ENCODE peak calls at places on chromosomes 12 and 14, in ten cellular contexts. H is CD4-positive, CD25-positive, alpha-beta regulatory T cell; P is fibroblast of lung; M is CD8-positive, alpha-beta T cell; Y is pancreas; L is K562; T is lower lobe of right lung; O is sigmoid colon; N is tibial artery; V is endodermal cell. D is an unnamed sample.

GRCh38 chr12:84874125-84874824 is 38.3 kb downstream of the SLC6A15 start:
- DNase-seq in H (no peak), P (peak; percentile 85), M (no peak), Y (no peak), L (peak; percentile 27), T (no peak), O (no peak), N (no peak), V (no peak), D (no peak)

GRCh38 chr12:1847411-1847810 is 27.0 kb downstream of the LRTM2 start:
- DNase-seq in H (no peak), P (no peak), M (no peak), Y (no peak), L (no peak), T (no peak), O (peak; percentile 21), N (no peak), V (peak; percentile 38), D (no peak)

GRCh38 chr14:75022655-75023054 is 19.9 kb downstream of the EIF2B2 start:
- DNase-seq in H (no peak), P (no peak), M (no peak), Y (no peak), L (peak; percentile 25), T (no peak), O (no peak), N (no peak), V (peak; percentile 76), D (no peak)

GRCh38 chr14:74980398-74980745 is 22.3 kb upstream of the EIF2B2 start:
- DNase-seq in H (no peak), P (no peak), M (no peak), Y (no peak), L (peak; percentile 1), T (no peak), O (no peak), N (no peak), V (no peak), D (no peak)

GRCh38 chr14:50318031-50318626 is 6.0 kb downstream of the DMAC2L start:
- DNase-seq in H (no peak), P (peak; percentile 78), M (no peak), Y (no peak), L (no peak), T (no peak), O (no peak), N (no peak), V (no peak), D (no peak)

GRCh38 chr12:4133636-4134433 is 139.7 kb upstream of the CCND2 start:
- DNase-seq in H (no peak), P (no peak), M (no peak), Y (no peak), L (no peak), T (no peak), O (peak; percentile 37), N (no peak), V (peak; percentile 84), D (no peak)

GRCh38 chr12:5565933-5566632 is 134.2 kb downstream of the NTF3 start:
- DNase-seq in H (no peak), P (peak; percentile 13), M (no peak), Y (no peak), L (no peak), T (no peak), O (no peak), N (no peak), V (no peak), D (no peak)

GRCh38 chr12:50201987-50202521 is 34.9 kb upstream of the CERS5 start:
- DNase-seq in H (no peak), P (peak; percentile 26), M (no peak), Y (peak; percentile 31), L (no peak), T (no peak), O (no peak), N (no peak), V (peak; percentile 77), D (no peak)

GRCh38 chr14:52078721-52079120 is 9.9 kb upstream of the NID2 start:
- DNase-seq in H (no peak), P (no peak), M (no peak), Y (no peak), L (no peak), T (no peak), O (no peak), N (no peak), V (no peak), D (no peak)

GRCh38 chr12:24381790-24382189 is 432.3 kb upstream of the SOX5 start:
- DNase-seq in H (no peak), P (peak; percentile 54), M (no peak), Y (no peak), L (no peak), T (no peak), O (no peak), N (no peak), V (no peak), D (no peak)

GRCh38 chr12:72075891-72076557 is 137.4 kb downstream of the TPH2 start:
- DNase-seq in H (no peak), P (no peak), M (no peak), Y (no peak), L (no peak), T (no peak), O (no peak), N (no peak), V (peak; percentile 58), D (peak; percentile 49)

DNA sequence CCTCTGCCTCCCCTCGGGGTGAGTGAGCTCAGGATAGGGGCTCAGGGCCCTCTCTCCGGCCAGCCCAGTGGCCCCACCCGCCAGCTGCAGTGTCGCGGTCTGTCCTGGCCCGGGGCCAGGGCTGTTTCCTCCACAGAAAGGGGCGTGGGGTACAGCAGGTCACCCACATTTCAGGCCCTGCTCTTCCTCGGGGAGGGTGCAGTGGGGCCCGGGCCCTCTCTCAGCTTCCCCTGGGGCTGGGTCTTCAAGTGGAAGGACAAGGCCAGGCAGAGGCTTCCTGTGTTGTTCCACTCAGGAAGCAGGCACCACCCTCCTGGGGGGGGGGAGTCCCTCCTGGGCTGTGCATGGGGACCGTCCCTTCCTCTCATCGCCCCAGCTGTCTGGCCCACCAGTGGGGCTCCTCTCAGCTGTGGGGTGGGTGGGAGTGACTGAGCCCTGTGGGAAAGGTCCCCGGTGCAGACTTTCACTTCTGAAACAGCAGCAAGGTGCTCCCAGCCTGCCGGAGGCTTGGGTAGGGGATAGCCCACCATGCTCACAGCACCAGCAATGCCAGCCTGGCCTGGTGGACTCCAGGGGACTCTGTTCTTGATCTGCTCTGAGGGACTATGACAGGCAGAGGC is 3.7 kb downstream of the GPR132 start:
- DNase-seq in H (no peak), P (no peak), M (peak; percentile 30), Y (no peak), L (peak; percentile 61), T (peak; percentile 72), O (peak; percentile 76), N (peak; percentile 51), V (peak; percentile 44), D (peak; percentile 76)
- H3K4me3 ChIP-seq in H (peak overlapping the region; percentile 72), P (no peak overlapping the region), M (peak overlapping the region; percentile 45), Y (no peak overlapping the region), L (no peak overlapping the region), T (peak overlapping the region; percentile 38), O (no peak overlapping the region), N (no peak overlapping the region), V (no peak overlapping the region), D (peak overlapping the region; percentile 31)

GRCh38 chr12:87678453-87678852 is 350.7 kb downstream of the C12orf50 start:
- DNase-seq in H (no peak), P (peak; percentile 78), M (no peak), Y (no peak), L (no peak), T (no peak), O (no peak), N (no peak), V (no peak), D (no peak)
- H3K36me3 ChIP-seq in H (no peaks in the 10 kb centered on the region), P (no peaks in the 10 kb centered on the region), M (no peaks in the 10 kb centered on the region), Y (no peaks in the 10 kb centered on the region), L (no peaks in the 10 kb centered on the region), T (no peaks in the 10 kb centered on the region), O (no peaks in the 10 kb centered on the region), N (no peaks in the 10 kb centered on the region), V (no peaks in the 10 kb centered on the region), D (no peaks in the 10 kb centered on the region)

DNA sequence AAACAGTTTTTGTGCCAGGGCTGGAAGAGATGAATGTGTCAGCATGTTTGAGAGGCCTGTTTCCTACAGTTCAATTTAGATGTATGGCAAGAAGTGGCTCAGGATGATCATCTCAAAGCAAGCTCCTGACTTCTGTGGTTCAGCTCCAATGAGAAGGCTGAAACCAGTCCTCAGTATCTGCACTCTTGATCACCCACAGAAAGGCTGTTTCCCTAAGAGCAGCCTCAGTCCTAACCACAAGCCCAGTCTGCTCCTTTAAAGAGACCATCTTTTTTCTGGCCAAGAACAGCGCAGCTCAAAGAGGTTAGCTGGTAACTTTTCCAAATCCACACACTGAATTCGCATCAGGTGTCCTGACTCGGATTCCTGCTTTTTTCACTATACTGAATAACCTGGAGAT is 19.2 kb downstream of the CSRP2 start:
- DNase-seq in H (no peak), P (no peak), M (no peak), Y (no peak), L (no peak), T (no peak), O (no peak), N (no peak), V (no peak), D (no peak)
- H3K27ac ChIP-seq in H (no peak overlapping the region), P (no peak overlapping the region), M (no peak overlapping the region), Y (no peak overlapping the region), L (no peak overlapping the region), T (no peak overlapping the region), O (peak overlapping the region; percentile 59), N (peak overlapping the region; percentile 18), V (no peak overlapping the region), D (no peak overlapping the region)

GRCh38 chr12:27970981-27971489 is 1.5 kb downstream of the PTHLH start:
- DNase-seq in H (no peak), P (peak; percentile 23), M (no peak), Y (no peak), L (no peak), T (no peak), O (no peak), N (peak; percentile 28), V (peak; percentile 80), D (no peak)
- H3K4me3 ChIP-seq in H (no peak overlapping the region), P (peak overlapping the region; percentile 66), M (no peak overlapping the region), Y (no peak overlapping the region), L (no peak overlapping the region), T (peak overlapping the region; percentile 57), O (peak overlapping the region; percentile 58), N (peak overlapping the region; percentile 61), V (peak overlapping the region; percentile 64), D (peak overlapping the region; percentile 48)

GRCh38 chr12:123264642-123265041 is 7.0 kb downstream of the CDK2AP1 start:
- DNase-seq in H (no peak), P (no peak), M (no peak), Y (no peak), L (no peak), T (no peak), O (no peak), N (no peak), V (peak; percentile 91), D (no peak)
- H3K36me3 ChIP-seq in H (no peaks in the 10 kb centered on the region), P (peaks cover 29% of the 10 kb centered on the region), M (no peaks in the 10 kb centered on the region), Y (no peaks in the 10 kb centered on the region), L (peaks cover 60% of the 10 kb centered on the region), T (peaks cover 68% of the 10 kb centered on the region), O (peaks cover 32% of the 10 kb centered on the region), N (peaks cover 18% of the 10 kb centered on the region), V (peaks cover 55% of the 10 kb centered on the region), D (peaks cover 45% of the 10 kb centered on the region)

DNA sequence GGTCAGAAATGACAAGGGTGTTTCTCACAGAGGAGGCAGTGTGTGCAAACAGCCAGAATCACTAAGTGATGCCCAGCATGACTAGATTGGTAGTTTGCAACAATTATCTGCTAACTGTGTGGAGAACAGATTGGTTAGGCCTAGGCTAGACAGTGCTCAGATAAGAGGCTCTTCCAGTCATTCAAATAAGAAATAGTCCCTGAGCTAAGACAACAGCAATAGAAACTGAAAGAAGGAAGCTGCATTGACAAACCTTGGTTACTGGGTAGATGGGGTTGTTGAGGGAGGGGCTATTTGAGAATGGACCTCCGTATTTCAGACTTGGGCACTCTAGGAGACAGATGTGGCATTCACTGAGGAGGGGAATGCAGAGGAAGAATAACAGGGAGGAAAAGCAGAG is 255.0 kb upstream of the NPAS3 start:
- DNase-seq in H (no peak), P (no peak), M (no peak), Y (no peak), L (no peak), T (no peak), O (no peak), N (no peak), V (no peak), D (no peak)
- H3K27ac ChIP-seq in H (no peak overlapping the region), P (no peak overlapping the region), M (no peak overlapping the region), Y (no peak overlapping the region), L (no peak overlapping the region), T (no peak overlapping the region), O (no peak overlapping the region), N (no peak overlapping the region), V (no peak overlapping the region), D (no peak overlapping the region)